ENCODE peak calls at places on chromosome 15, in ten cellular contexts. S, U, M, H, Y, C, N, J, B and F are unnamed samples.

GRCh38 chr15:77825546-77825945 is 192.8 kb upstream of the LINGO1 start:
- DNase-seq in C (no peak), B (no peak), M (no peak), Y (no peak), J (no peak), H (no peak), U (no peak), S (peak), N (no peak), F (no peak)

GRCh38 chr15:90001683-90002427 is 731 bp downstream of the ZNF710 start:
- DNase-seq in N (peak), H (peak), B (peak), M (peak), Y (peak), U (peak), C (peak), J (peak), S (peak), F (peak)

GRCh38 chr15:88174571-88174970 is 82.0 kb downstream of the NTRK3 start:
- DNase-seq in M (no peak), S (no peak), J (no peak), B (no peak), C (no peak), N (no peak), H (peak), U (no peak), Y (no peak), F (no peak)

GRCh38 chr15:39041979-39042485 is 477.4 kb upstream of the RASGRP1 start:
- DNase-seq in H (no peak), J (no peak), C (no peak), S (no peak), M (no peak), B (no peak), U (no peak), N (no peak), Y (no peak), F (no peak)

GRCh38 chr15:20340331-20340811 is 201.2 kb downstream of the GOLGA6L6 start:
- DNase-seq in C (no peak), N (no peak), J (no peak), U (no peak), Y (peak), S (peak), B (no peak), M (peak), H (peak), F (peak)

GRCh38 chr15:96369825-96370621 is 39.5 kb downstream of the NR2F2 start:
- DNase-seq in U (no peak), Y (no peak), C (peak), H (no peak), N (no peak), J (no peak), S (peak), B (no peak), M (no peak), F (no peak)

GRCh38 chr15:69357773-69358765 is 56.1 kb upstream of the KIF23 start:
- DNase-seq in Y (no peak), B (no peak), H (no peak), N (no peak), J (no peak), S (peak), U (no peak), C (no peak), M (no peak), F (no peak)

GRCh38 chr15:27797765-27798164 is 301.4 kb downstream of the OCA2 start:
- DNase-seq in S (no peak), H (no peak), M (no peak), J (peak), C (no peak), Y (no peak), B (no peak), N (peak), U (no peak), F (no peak)

GRCh38 chr15:59830873-59831272 is 141.8 kb upstream of the BNIP2 start:
- DNase-seq in N (no peak), U (no peak), S (no peak), J (no peak), B (no peak), M (no peak), H (no peak), C (no peak), Y (no peak), F (no peak)

GRCh38 chr15:79837846-79838245 is 59.0 kb downstream of the MTHFS start:
- DNase-seq in M (no peak), C (no peak), B (no peak), S (no peak), U (no peak), H (no peak), J (no peak), N (no peak), Y (no peak), F (no peak)

GRCh38 chr15:89802231-89802928 is 12.3 kb downstream of the ANPEP start:
- DNase-seq in M (no peak), N (no peak), C (no peak), J (no peak), B (no peak), S (no peak), U (no peak), Y (no peak), H (no peak), F (no peak)

GRCh38 chr15:59294574-59294960 is 78.1 kb downstream of the MYO1E start:
- DNase-seq in H (no peak), J (no peak), M (no peak), C (no peak), Y (no peak), S (no peak), U (no peak), N (no peak), B (no peak), F (no peak)

GRCh38 chr15:75224281-75224680 is 22.6 kb downstream of the C15orf39 start:
- DNase-seq in M (no peak), J (no peak), C (no peak), N (no peak), H (no peak), S (no peak), U (no peak), Y (no peak), B (no peak), F (no peak)

GRCh38 chr15:63463793-63464192 is 40.6 kb upstream of the USP3 start:
- DNase-seq in J (no peak), S (no peak), M (peak), C (no peak), N (no peak), B (no peak), H (no peak), Y (no peak), U (no peak), F (no peak)

GRCh38 chr15:58332676-58333400 is 99.0 kb upstream of the LIPC start:
- DNase-seq in N (no peak), M (no peak), S (no peak), J (no peak), Y (no peak), C (no peak), H (no peak), U (no peak), B (peak), F (no peak)

GRCh38 chr15:34338347-34338746 is 766 bp upstream of the SLC12A6 start:
- DNase-seq in J (no peak), S (no peak), Y (no peak), H (no peak), M (no peak), B (no peak), C (no peak), U (no peak), N (no peak), F (no peak)

GRCh38 chr15:41790756-41791546 is 16.7 kb downstream of the MAPKBP1 start:
- DNase-seq in U (no peak), Y (no peak), H (no peak), M (no peak), B (no peak), J (no peak), N (no peak), S (no peak), C (no peak), F (peak)

GRCh38 chr15:73334086-73334485 is 34.7 kb downstream of the HCN4 start:
- DNase-seq in S (no peak), N (no peak), C (no peak), Y (no peak), M (no peak), J (no peak), U (no peak), B (no peak), H (peak), F (no peak)

GRCh38 chr15:61528590-61528929 is 299.5 kb upstream of the RORA start:
- DNase-seq in B (no peak), U (no peak), S (no peak), M (no peak), N (peak), C (no peak), Y (no peak), J (no peak), H (no peak), F (no peak)

GRCh38 chr15:98778960-98779359 is 130.6 kb downstream of the IGF1R start:
- DNase-seq in U (no peak), M (no peak), B (no peak), C (no peak), N (no peak), J (no peak), S (no peak), Y (no peak), H (no peak), F (no peak)

GRCh38 chr15:95784508-95784907 is 546.0 kb upstream of the NR2F2 start:
- DNase-seq in N (no peak), C (no peak), B (no peak), H (peak), U (no peak), Y (no peak), J (no peak), S (no peak), M (no peak), F (no peak)

GRCh38 chr15:48025118-48025517 is 95.7 kb upstream of the SLC24A5 start:
- DNase-seq in H (no peak), U (no peak), S (no peak), Y (no peak), B (no peak), J (no peak), M (no peak), C (no peak), N (no peak), F (no peak)

GRCh38 chr15:77021803-77022381 is 27.0 kb downstream of the PSTPIP1 start:
- DNase-seq in B (no peak), S (no peak), H (no peak), C (no peak), N (no peak), M (peak), U (no peak), Y (peak), J (no peak), F (peak)

GRCh38 chr15:40991355-40991754 is 38.1 kb downstream of the CHAC1 start:
- DNase-seq in N (no peak), S (no peak), U (no peak), M (no peak), H (no peak), Y (no peak), B (no peak), C (no peak), J (no peak), F (no peak)

GRCh38 chr15:60840703-60841411 is 361.9 kb upstream of the ICE2 start:
- DNase-seq in Y (peak), N (no peak), J (no peak), C (no peak), S (no peak), H (no peak), B (no peak), M (no peak), U (no peak), F (peak)

GRCh38 chr15:99502182-99502581 is 63.6 kb upstream of the MEF2A start:
- DNase-seq in B (no peak), C (no peak), Y (no peak), H (no peak), S (no peak), N (no peak), U (peak), M (no peak), J (no peak), F (no peak)

GRCh38 chr15:83106994-83107840 is at the start of gene TM6SF1:
- DNase-seq in C (peak), Y (peak), M (no peak), U (peak), J (peak), N (peak), B (no peak), S (peak), H (peak), F (no peak)